ENCODE peak calls at places on chromosomes 2 and 18, in six cellular contexts. L is GM23248, U is HT-29, J is Kasumi-1, P is skeletal muscle cell, V is iPS-NIHi11. N is an unnamed sample.

GRCh38 chr2:181682026-181682789 is 1.9 kb upstream of the NEUROD1 start:
- DNase-seq in J (no peak), L (no peak), U (no peak), P (no peak), V (no peak), N (no peak)

GRCh38 chr2:152336103-152336853 is 1.3 kb downstream of the FMNL2 start:
- DNase-seq in J (peak), U (no peak), L (peak), V (peak), P (no peak), N (no peak)

GRCh38 chr18:9694952-9695495 is 13.1 kb upstream of the RAB31 start:
- DNase-seq in J (no peak), V (no peak), U (peak), P (no peak), L (no peak), N (no peak)

GRCh38 chr2:171514908-171515582 is 7.2 kb upstream of the CYBRD1 start:
- DNase-seq in L (no peak), V (no peak), U (no peak), J (no peak), P (no peak), N (no peak)

GRCh38 chr18:77073336-77074093 is 59.1 kb downstream of the MBP start:
- DNase-seq in P (no peak), L (no peak), V (no peak), J (no peak), U (no peak), N (no peak)

GRCh38 chr2:120267348-120267747 is 14.7 kb downstream of the RALB start:
- DNase-seq in P (no peak), V (no peak), J (no peak), L (no peak), U (no peak), N (no peak)

GRCh38 chr18:2147424-2147823 is 423.9 kb downstream of the METTL4 start:
- DNase-seq in V (no peak), P (peak), J (no peak), L (no peak), U (no peak), N (no peak)

GRCh38 chr18:36580874-36581750 is 247.7 kb downstream of the TPGS2 start:
- DNase-seq in P (peak), J (no peak), V (no peak), U (no peak), L (peak), N (peak)

GRCh38 chr18:7237670-7238272 is 6.9 kb downstream of the LRRC30 start:
- DNase-seq in V (no peak), L (no peak), U (no peak), P (no peak), J (no peak), N (no peak)

GRCh38 chr18:69689081-69689759 is 258.5 kb downstream of the CD226 start:
- DNase-seq in L (peak), J (no peak), P (no peak), V (no peak), U (no peak), N (no peak)

GRCh38 chr2:47174731-47175361 is 19.7 kb upstream of the STPG4 start:
- DNase-seq in P (no peak), U (peak), J (peak), V (peak), L (peak), N (no peak)

GRCh38 chr2:70944291-70944690 is 8.6 kb downstream of the ATP6V1B1 start:
- DNase-seq in P (no peak), J (no peak), L (no peak), V (no peak), U (no peak), N (no peak)

GRCh38 chr2:182895798-182896197 is 29.4 kb upstream of the FRZB start:
- DNase-seq in L (no peak), V (no peak), P (no peak), U (no peak), J (no peak), N (no peak)

GRCh38 chr2:111135910-111136297 is 15.2 kb downstream of the BCL2L11 start:
- DNase-seq in U (peak), V (peak), L (peak), J (peak), P (no peak), N (no peak)

GRCh38 chr2:20755132-20755800 is 67.6 kb downstream of the LDAH start:
- DNase-seq in V (no peak), U (no peak), P (no peak), L (no peak), J (no peak), N (no peak)

GRCh38 chr2:43076676-43077075 is 149.7 kb downstream of the ZFP36L2 start:
- DNase-seq in J (no peak), U (no peak), V (no peak), L (no peak), P (no peak), N (no peak)

GRCh38 chr18:80088823-80089222 is 20.2 kb upstream of the ADNP2 start:
- DNase-seq in J (peak), P (no peak), L (no peak), V (no peak), U (no peak), N (no peak)

GRCh38 chr2:211329882-211330281 is 773.5 kb downstream of the CPS1 start:
- DNase-seq in P (no peak), V (no peak), L (no peak), J (no peak), U (no peak), N (no peak)

GRCh38 chr2:234495076-234495800 is 1.6 kb downstream of the ARL4C start:
- DNase-seq in P (no peak), U (no peak), L (peak), V (peak), J (no peak), N (no peak)

GRCh38 chr2:232292395-232293154 is 86.0 kb upstream of the ALPP start:
- DNase-seq in P (no peak), V (peak), U (peak), J (peak), L (peak), N (peak)

GRCh38 chr18:45560870-45561269 is 54.4 kb upstream of the SLC14A2 start:
- DNase-seq in P (no peak), V (no peak), U (no peak), J (no peak), L (no peak), N (no peak)

GRCh38 chr2:178297091-178297411 is 102.7 kb downstream of the OSBPL6 start:
- DNase-seq in J (no peak), P (no peak), L (no peak), U (no peak), V (no peak), N (no peak)

GRCh38 chr18:51807336-51807735 is 532.7 kb upstream of the DCC start:
- DNase-seq in J (no peak), P (no peak), L (no peak), U (no peak), V (no peak), N (no peak)

N was measured in AG04450.